ENCODE peak calls at places on chromosomes 13 and 19, in seven cellular contexts. S, P, V, T, E, O and R are unnamed samples. For H3K36me3, the result is how much of the 10 kb centered on the place peaks cover.

GRCh38 chr13:27148900-27149299 is 22.7 kb downstream of the USP12 start:
- DNase-seq in P (no peak), E (no peak), T (no peak), V (no peak), S (no peak), O (no peak), R (no peak)

GRCh38 chr19:18785179-18786124 is 5.7 kb downstream of the COMP start:
- DNase-seq in P (peak), O (no peak), T (peak), E (peak), V (no peak), S (peak), R (peak)

GRCh38 chr19:18317998-18318800 is 4.7 kb downstream of the LSM4 start:
- DNase-seq in P (peak), E (no peak), O (no peak), S (peak), V (no peak), T (no peak), R (peak)

GRCh38 chr13:34078334-34078999 is 260.5 kb downstream of the RFC3 start:
- DNase-seq in T (no peak), P (no peak), O (no peak), S (no peak), E (no peak), V (no peak), R (no peak)

GRCh38 chr19:34505321-34506025 is 23.9 kb downstream of the WTIP start:
- DNase-seq in E (no peak), P (no peak), S (no peak), V (no peak), T (no peak), O (no peak), R (no peak)

GRCh38 chr13:27182844-27183497 is 11.4 kb upstream of the USP12 start:
- DNase-seq in V (peak), O (peak), P (peak), T (no peak), E (peak), S (no peak), R (peak)

GRCh38 chr13:50126378-50127016 is 111.3 kb downstream of the KCNRG start:
- DNase-seq in P (no peak), S (peak), T (no peak), O (no peak), V (no peak), E (peak), R (no peak)

GRCh38 chr19:41706741-41707501 is 1.5 kb upstream of the CEACAM5 start:
- DNase-seq in S (peak), P (peak), E (peak), V (no peak), T (peak), O (peak), R (peak)

GRCh38 chr13:40292108-40292507 is 374.3 kb downstream of the FOXO1 start:
- DNase-seq in T (no peak), S (no peak), V (no peak), O (no peak), E (no peak), P (peak), R (no peak)

GRCh38 chr13:98961204-98962105 is 16.4 kb downstream of the DOCK9 start:
- DNase-seq in P (no peak), V (no peak), S (no peak), E (no peak), T (no peak), O (peak), R (no peak)

GRCh38 chr19:42497492-42498226 is 30.6 kb downstream of the CEACAM1 start:
- DNase-seq in T (no peak), E (no peak), O (no peak), S (peak), V (no peak), P (no peak), R (peak)

GRCh38 chr19:20079487-20079886 is 1.7 kb downstream of the ZNF90 start:
- DNase-seq in V (no peak), E (peak), T (no peak), S (peak), P (no peak), O (no peak), R (no peak)

GRCh38 chr13:20566424-20566916 is 487 bp upstream of the IFT88 start:
- DNase-seq in V (peak), E (peak), S (peak), T (peak), P (no peak), O (peak), R (peak)

GRCh38 chr19:834216-834615 is 6.6 kb downstream of the AZU1 start:
- DNase-seq in E (no peak), T (no peak), P (no peak), O (no peak), V (no peak), S (no peak), R (no peak)

GRCh38 chr13:34391071-34391470 is 551.0 kb upstream of the NBEA start:
- DNase-seq in P (no peak), E (peak), S (no peak), O (peak), T (no peak), V (peak), R (no peak)

GRCh38 chr19:55647732-55648656 is at the start of gene CCDC106:
- DNase-seq in E (peak), S (peak), V (peak), T (peak), O (peak), P (peak), R (peak)

GRCh38 chr13:95485045-95485517 is 67.4 kb upstream of the CLDN10 start:
- DNase-seq in S (no peak), V (peak), P (no peak), E (peak), O (peak), T (no peak), R (no peak)

GRCh38 chr13:46656786-46657185 is 103.8 kb downstream of the LRCH1 start:
- DNase-seq in T (no peak), S (no peak), P (no peak), O (no peak), V (no peak), E (no peak), R (no peak)

GRCh38 chr13:40536443-40537113 is 129.9 kb downstream of the FOXO1 start:
- DNase-seq in V (no peak), O (peak), E (no peak), P (no peak), S (peak), T (peak), R (peak)

GRCh38 chr19:55132453-55133129 is 15.2 kb upstream of the PPP1R12C start:
- DNase-seq in T (no peak), O (no peak), E (no peak), V (no peak), P (no peak), S (no peak), R (no peak)

GRCh38 chr19:958967-959685 is 25.0 kb upstream of the WDR18 start:
- DNase-seq in S (no peak), E (peak), V (peak), O (peak), T (no peak), P (no peak), R (no peak)

GRCh38 chr13:25468330-25469178 is 96.8 kb downstream of the ATP8A2 start:
- DNase-seq in V (peak), P (no peak), S (no peak), E (no peak), T (no peak), O (peak), R (peak)

GRCh38 chr19:35713904-35714440 is 3.8 kb upstream of the KMT2B start:
- DNase-seq in O (no peak), T (no peak), V (no peak), S (no peak), P (no peak), E (no peak), R (no peak)

GRCh38 chr13:45811891-45812583 is 39.5 kb downstream of the SIAH3 start:
- DNase-seq in P (no peak), O (peak), E (no peak), S (no peak), T (no peak), V (no peak), R (no peak)

GRCh38 chr13:79803939-79804487 is 323.1 kb downstream of the NDFIP2 start:
- DNase-seq in V (no peak), E (no peak), O (no peak), P (no peak), T (no peak), S (no peak), R (no peak)

GRCh38 chr19:50431343-50432220 is 1.1 kb upstream of the MYBPC2 start:
- DNase-seq in O (peak), P (peak), S (peak), T (peak), V (peak), E (peak), R (peak)

GRCh38 chr13:110416131-110416584 is 109.1 kb downstream of the COL4A2 start:
- DNase-seq in T (no peak), E (peak), V (no peak), S (no peak), P (no peak), O (no peak), R (no peak)

GRCh38 chr19:31257025-31257424 is 92.2 kb downstream of the TSHZ3 start:
- DNase-seq in E (no peak), T (no peak), P (no peak), S (no peak), V (no peak), O (no peak), R (no peak)

GRCh38 chr19:31260171-31260933 is 88.9 kb downstream of the TSHZ3 start:
- DNase-seq in P (no peak), O (no peak), T (no peak), S (no peak), E (peak), V (no peak), R (no peak)

GRCh38 chr19:31257426-31258130 is 91.7 kb downstream of the TSHZ3 start:
- DNase-seq in V (no peak), O (no peak), S (no peak), P (no peak), T (no peak), E (no peak), R (no peak)

GRCh38 chr19:31256601-31256990 is 92.6 kb downstream of the TSHZ3 start:
- DNase-seq in V (no peak), P (no peak), S (no peak), O (no peak), E (no peak), T (no peak), R (no peak)

DNA sequence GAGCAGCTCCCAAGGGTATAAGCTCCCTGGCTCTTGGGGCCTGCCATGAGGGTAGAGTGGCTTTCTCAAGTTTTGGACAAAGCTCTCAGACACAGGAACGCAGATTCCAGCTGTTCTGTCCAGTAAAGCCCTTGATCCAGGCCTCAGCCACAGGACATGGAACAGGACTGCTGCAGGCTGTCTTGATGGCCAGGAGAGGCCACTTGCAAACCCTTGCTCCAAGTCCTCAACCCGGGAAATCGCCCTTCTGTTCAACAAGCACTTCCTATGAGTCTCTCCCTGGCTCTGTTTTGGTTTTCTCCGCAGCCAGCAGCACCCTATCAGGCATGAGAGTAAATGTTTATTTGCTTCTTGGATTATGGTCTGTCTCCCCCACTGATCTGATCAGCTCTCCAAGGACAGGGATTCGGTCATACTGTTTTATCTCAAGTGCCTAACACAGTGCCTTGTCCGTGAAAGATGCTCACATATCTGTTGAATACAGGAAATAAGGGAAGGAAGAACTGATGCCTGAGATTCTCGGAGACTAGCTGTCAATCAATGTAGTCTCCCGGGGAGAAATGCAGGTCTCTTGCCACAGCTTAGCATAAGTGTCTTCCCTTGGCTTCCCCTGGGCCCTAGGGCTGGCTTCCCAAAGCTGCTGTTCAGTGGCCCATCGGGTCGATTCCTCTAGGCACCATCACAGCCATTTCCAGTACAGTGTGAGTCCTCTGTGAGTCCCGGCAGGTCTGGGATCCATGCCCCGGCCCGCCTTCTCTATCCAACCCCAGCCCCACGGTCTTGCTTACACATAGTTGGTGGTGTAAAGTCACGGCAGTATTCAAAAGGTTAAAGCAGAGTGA is 90.8 kb downstream of the TSHZ3 start:
- DNase-seq in P (no peak), E (no peak), V (no peak), T (no peak), S (no peak), O (no peak), R (no peak)
- H3K36me3 ChIP-seq in P (under half), E (under half), V (under half), T (under half), S (under half), O (under half), R (under half)

GRCh38 chr19:33274663-33275558 is 27.4 kb downstream of the CEBPA start:
- DNase-seq in E (no peak), T (no peak), P (no peak), O (no peak), V (no peak), S (no peak), R (no peak)

GRCh38 chr19:33275559-33275932 is 26.8 kb downstream of the CEBPA start:
- DNase-seq in P (no peak), E (no peak), O (no peak), S (no peak), T (no peak), V (no peak), R (no peak)

GRCh38 chr19:33273065-33273736 is 29.1 kb downstream of the CEBPA start:
- DNase-seq in V (no peak), T (no peak), O (peak), P (no peak), E (no peak), S (no peak), R (no peak)

GRCh38 chr19:33275933-33276619 is 26.3 kb downstream of the CEBPA start:
- DNase-seq in T (no peak), S (no peak), V (no peak), O (no peak), E (no peak), P (no peak), R (no peak)

DNA sequence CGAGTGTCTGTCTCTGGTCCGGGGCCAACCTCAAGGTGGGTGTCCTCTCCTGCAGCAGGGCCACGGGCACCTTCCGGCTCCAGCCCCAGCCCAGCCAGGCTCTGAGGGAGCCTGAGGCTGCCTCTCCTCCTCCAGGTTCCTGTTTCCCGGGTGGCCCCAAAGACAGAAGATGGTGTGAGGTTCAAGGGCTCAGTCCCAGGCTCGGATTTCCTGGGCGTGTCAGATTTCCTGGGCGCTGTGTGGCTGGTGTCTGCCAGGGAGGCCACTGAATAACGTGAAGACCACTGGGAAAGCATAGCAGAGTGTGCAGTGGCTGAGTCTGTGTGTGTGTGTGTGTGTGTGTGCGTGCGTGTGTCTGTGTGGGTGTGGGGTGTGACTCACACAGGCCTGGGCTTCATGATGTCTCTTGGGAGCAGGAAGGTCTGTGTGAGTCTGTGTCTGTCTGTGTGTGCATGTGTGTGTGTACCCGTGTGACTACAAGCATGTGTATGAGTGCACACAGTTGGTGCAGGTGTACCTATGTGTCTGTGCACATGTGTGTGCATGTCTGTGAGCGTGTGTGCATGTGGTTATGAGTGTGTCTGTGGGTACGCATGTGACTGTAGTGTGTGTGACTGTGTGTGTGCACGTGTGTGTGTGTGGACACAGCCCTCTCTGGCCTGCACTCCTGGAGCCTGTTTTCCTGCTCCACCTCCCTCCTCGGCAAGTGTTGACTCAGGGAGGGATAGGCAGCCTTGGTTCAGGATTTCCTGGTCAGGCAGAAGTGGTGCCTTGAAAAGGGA is 28.3 kb downstream of the CEBPA start:
- DNase-seq in P (no peak), O (peak), S (peak), E (peak), V (peak), T (peak), R (no peak)
- TF ChIP-seq CTCF in P (no peak), O (no peak), S (no peak), E (no peak), V (no peak), T (no peak), R (no peak)

GRCh38 chr19:4703671-4704316 is 19.8 kb downstream of the DPP9 start:
- DNase-seq in S (no peak), P (no peak), V (no peak), T (no peak), E (no peak), O (no peak), R (no peak)

GRCh38 chr19:4707956-4708650 is 15.5 kb downstream of the DPP9 start:
- DNase-seq in E (peak), S (peak), V (peak), T (no peak), O (peak), P (peak), R (peak)

GRCh38 chr19:4704317-4704673 is 19.3 kb downstream of the DPP9 start:
- DNase-seq in V (no peak), T (no peak), E (no peak), P (no peak), O (no peak), S (no peak), R (no peak)

GRCh38 chr19:4707322-4707721 is 16.3 kb downstream of the DPP9 start:
- DNase-seq in S (no peak), P (no peak), O (no peak), E (no peak), V (no peak), T (no peak), R (no peak)

GRCh38 chr19:4705413-4706131 is 18.1 kb downstream of the DPP9 start:
- DNase-seq in V (no peak), T (no peak), O (no peak), E (peak), P (peak), S (no peak), R (no peak)
- H3K36me3 ChIP-seq in V (under half), T (under half), O (under half), E (under half), P (half or more), S (under half), R (under half)

GRCh38 chr13:80850771-80851170 is 509.8 kb upstream of the SPRY2 start:
- DNase-seq in T (no peak), E (no peak), S (no peak), V (no peak), O (no peak), P (no peak), R (no peak)
- TF ChIP-seq CTCF in T (no peak), E (no peak), S (no peak), V (no peak), O (no peak), P (no peak), R (no peak)

GRCh38 chr13:75802161-75802560 is 166.0 kb downstream of the LMO7 start:
- DNase-seq in T (no peak), O (no peak), E (no peak), P (no peak), S (no peak), V (no peak), R (no peak)

GRCh38 chr13:75803982-75804381 is 167.9 kb downstream of the LMO7 start:
- DNase-seq in S (no peak), V (no peak), T (no peak), O (no peak), E (no peak), P (no peak), R (no peak)

GRCh38 chr13:75801388-75801787 is 165.3 kb downstream of the LMO7 start:
- DNase-seq in O (no peak), V (no peak), E (no peak), P (no peak), S (no peak), T (no peak), R (no peak)

GRCh38 chr13:75800545-75800944 is 164.4 kb downstream of the LMO7 start:
- DNase-seq in S (no peak), T (no peak), O (no peak), E (peak), V (no peak), P (no peak), R (no peak)

DNA sequence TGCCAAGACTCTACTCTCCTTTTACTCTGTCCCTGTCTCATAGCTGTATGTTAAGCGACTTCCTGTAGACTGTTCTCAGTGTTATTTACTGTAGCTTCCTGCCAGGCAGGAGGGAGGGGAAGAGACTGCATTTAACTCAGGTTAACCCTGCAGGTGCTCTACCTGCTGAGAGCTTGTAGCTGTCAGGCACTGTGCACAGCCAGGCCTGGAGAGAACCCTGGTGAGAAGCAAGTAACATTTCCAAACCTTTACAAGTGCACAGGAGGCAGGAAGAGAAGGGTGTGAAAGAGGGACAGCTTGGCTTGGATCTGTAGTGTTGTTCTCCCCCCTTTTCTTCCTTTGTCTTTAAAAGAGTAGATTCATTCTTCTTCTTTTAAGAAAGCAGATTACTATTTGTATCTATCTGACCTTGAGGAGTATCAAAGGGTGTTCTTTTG is 167.1 kb downstream of the LMO7 start:
- DNase-seq in O (no peak), P (no peak), E (no peak), S (peak), V (no peak), T (peak), R (peak)
- H3K36me3 ChIP-seq in O (under half), P (under half), E (under half), S (under half), V (half or more), T (under half), R (under half)

DNA sequence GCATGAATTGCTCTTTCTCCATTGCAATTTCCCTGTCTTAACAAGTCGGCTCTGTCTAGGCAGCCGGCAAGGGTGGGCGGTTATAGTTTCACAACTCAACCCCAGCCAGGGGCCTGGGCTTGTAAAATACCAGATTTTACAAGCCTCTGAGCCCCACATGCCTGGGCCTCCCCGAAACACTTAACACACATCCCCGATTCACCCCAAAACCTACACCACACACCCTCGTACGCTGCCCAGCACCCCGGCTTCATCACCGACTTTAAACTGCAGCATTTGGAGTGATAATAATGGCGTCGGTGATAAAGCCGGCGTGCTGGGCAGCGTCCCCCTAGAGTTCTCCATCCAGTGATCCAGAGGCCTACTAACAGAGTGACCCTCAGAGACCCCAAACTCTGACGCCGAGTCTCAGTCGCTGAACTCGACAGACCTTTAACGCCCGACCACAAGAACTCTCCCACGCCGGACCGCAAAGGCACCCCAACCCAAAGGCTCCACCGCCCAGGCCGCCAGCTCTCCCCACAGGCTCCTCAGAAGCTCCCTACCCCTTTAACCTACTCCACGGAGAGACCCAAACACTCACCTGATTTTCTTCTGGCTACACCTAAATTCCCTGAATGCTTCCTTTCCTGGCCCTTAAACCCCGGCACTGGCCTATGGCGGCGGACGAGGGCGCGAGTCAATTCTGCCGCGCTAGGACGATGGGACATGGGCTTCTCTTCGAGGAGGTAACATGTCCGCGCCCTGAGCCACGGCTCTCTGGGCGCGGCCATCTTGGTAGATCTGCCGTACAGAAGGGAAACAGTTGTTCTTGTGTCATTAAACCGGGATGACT is at the start of gene ZNF649:
- DNase-seq in E (peak), P (peak), O (peak), V (peak), T (peak), S (peak), R (peak)
- TF ChIP-seq CTCF in E (peak), P (peak), O (no peak), V (no peak), T (no peak), S (no peak), R (no peak)